ENCODE peak calls at places on chromosomes 1 and 21, in nine cellular contexts. One of them, this sample, is unnamed.

GRCh38 chr1:157659576-157660247 is 40.9 kb downstream of the FCRL3 start:
- DNase-seq in stimulated activated naive CD4-positive, alpha-beta T cell treated with Interleukin-2 at 50 U/mL for 16 hours: no peak
- DNase-seq in left cardiac atrium: no peak
- DNase-seq in astrocyte of the cerebellum: no peak
- DNase-seq in GM03348: no peak
- DNase-seq in ovary: no peak
- DNase-seq in choroid plexus epithelial cell: no peak
- DNase-seq in upper lobe of left lung: no peak
- DNase-seq in NCI-H1694: no peak
- DNase-seq in this sample: no peak

GRCh38 chr1:30872948-30873263 is 35.7 kb downstream of the SDC3 start:
- DNase-seq in stimulated activated naive CD4-positive, alpha-beta T cell treated with Interleukin-2 at 50 U/mL for 16 hours: no peak
- DNase-seq in left cardiac atrium: no peak
- DNase-seq in astrocyte of the cerebellum: no peak
- DNase-seq in GM03348: no peak
- DNase-seq in ovary: no peak
- DNase-seq in choroid plexus epithelial cell: peak
- DNase-seq in upper lobe of left lung: no peak
- DNase-seq in NCI-H1694: no peak
- DNase-seq in this sample: peak

GRCh38 chr1:1539310-1540014 is 962 bp downstream of the TMEM240 start:
- DNase-seq in stimulated activated naive CD4-positive, alpha-beta T cell treated with Interleukin-2 at 50 U/mL for 16 hours: no peak
- DNase-seq in left cardiac atrium: no peak
- DNase-seq in astrocyte of the cerebellum: no peak
- DNase-seq in GM03348: peak
- DNase-seq in ovary: peak
- DNase-seq in choroid plexus epithelial cell: peak
- DNase-seq in upper lobe of left lung: no peak
- DNase-seq in NCI-H1694: no peak
- DNase-seq in this sample: no peak

GRCh38 chr1:226409392-226409791 is 1.5 kb upstream of the PARP1 start:
- DNase-seq in stimulated activated naive CD4-positive, alpha-beta T cell treated with Interleukin-2 at 50 U/mL for 16 hours: no peak
- DNase-seq in left cardiac atrium: no peak
- DNase-seq in astrocyte of the cerebellum: no peak
- DNase-seq in GM03348: no peak
- DNase-seq in ovary: no peak
- DNase-seq in choroid plexus epithelial cell: no peak
- DNase-seq in upper lobe of left lung: peak
- DNase-seq in NCI-H1694: no peak
- DNase-seq in this sample: no peak

GRCh38 chr1:37143818-37144217 is 109.5 kb upstream of the GRIK3 start:
- DNase-seq in stimulated activated naive CD4-positive, alpha-beta T cell treated with Interleukin-2 at 50 U/mL for 16 hours: no peak
- DNase-seq in left cardiac atrium: no peak
- DNase-seq in astrocyte of the cerebellum: no peak
- DNase-seq in GM03348: no peak
- DNase-seq in ovary: no peak
- DNase-seq in choroid plexus epithelial cell: no peak
- DNase-seq in upper lobe of left lung: no peak
- DNase-seq in NCI-H1694: no peak
- DNase-seq in this sample: no peak

GRCh38 chr1:39483276-39483675 is 8.2 kb upstream of the BMP8A start:
- DNase-seq in stimulated activated naive CD4-positive, alpha-beta T cell treated with Interleukin-2 at 50 U/mL for 16 hours: no peak
- DNase-seq in left cardiac atrium: no peak
- DNase-seq in astrocyte of the cerebellum: no peak
- DNase-seq in GM03348: no peak
- DNase-seq in ovary: no peak
- DNase-seq in choroid plexus epithelial cell: no peak
- DNase-seq in upper lobe of left lung: no peak
- DNase-seq in NCI-H1694: no peak
- DNase-seq in this sample: no peak

GRCh38 chr1:32818804-32819541 is 1.5 kb downstream of the S100PBP start:
- DNase-seq in stimulated activated naive CD4-positive, alpha-beta T cell treated with Interleukin-2 at 50 U/mL for 16 hours: no peak
- DNase-seq in left cardiac atrium: no peak
- DNase-seq in astrocyte of the cerebellum: no peak
- DNase-seq in GM03348: no peak
- DNase-seq in ovary: no peak
- DNase-seq in choroid plexus epithelial cell: no peak
- DNase-seq in upper lobe of left lung: no peak
- DNase-seq in NCI-H1694: no peak
- DNase-seq in this sample: peak

GRCh38 chr1:89598450-89599331 is 34.2 kb upstream of the LRRC8C start:
- DNase-seq in stimulated activated naive CD4-positive, alpha-beta T cell treated with Interleukin-2 at 50 U/mL for 16 hours: no peak
- DNase-seq in left cardiac atrium: no peak
- DNase-seq in astrocyte of the cerebellum: peak
- DNase-seq in GM03348: peak
- DNase-seq in ovary: no peak
- DNase-seq in choroid plexus epithelial cell: peak
- DNase-seq in upper lobe of left lung: no peak
- DNase-seq in NCI-H1694: peak
- DNase-seq in this sample: no peak

GRCh38 chr1:107691542-107691941 is 273.4 kb downstream of the VAV3 start:
- DNase-seq in stimulated activated naive CD4-positive, alpha-beta T cell treated with Interleukin-2 at 50 U/mL for 16 hours: no peak
- DNase-seq in left cardiac atrium: no peak
- DNase-seq in astrocyte of the cerebellum: no peak
- DNase-seq in GM03348: no peak
- DNase-seq in ovary: no peak
- DNase-seq in choroid plexus epithelial cell: no peak
- DNase-seq in upper lobe of left lung: no peak
- DNase-seq in NCI-H1694: no peak
- DNase-seq in this sample: no peak

GRCh38 chr1:78136672-78137071 is 90.9 kb downstream of the GIPC2 start:
- DNase-seq in stimulated activated naive CD4-positive, alpha-beta T cell treated with Interleukin-2 at 50 U/mL for 16 hours: no peak
- DNase-seq in left cardiac atrium: no peak
- DNase-seq in astrocyte of the cerebellum: no peak
- DNase-seq in GM03348: no peak
- DNase-seq in ovary: no peak
- DNase-seq in choroid plexus epithelial cell: no peak
- DNase-seq in upper lobe of left lung: no peak
- DNase-seq in NCI-H1694: no peak
- DNase-seq in this sample: no peak

GRCh38 chr21:34933609-34934345 is 115.3 kb downstream of the RUNX1 start:
- DNase-seq in stimulated activated naive CD4-positive, alpha-beta T cell treated with Interleukin-2 at 50 U/mL for 16 hours: peak
- DNase-seq in left cardiac atrium: no peak
- DNase-seq in astrocyte of the cerebellum: no peak
- DNase-seq in GM03348: no peak
- DNase-seq in ovary: no peak
- DNase-seq in choroid plexus epithelial cell: no peak
- DNase-seq in upper lobe of left lung: no peak
- DNase-seq in NCI-H1694: no peak
- DNase-seq in this sample: no peak

GRCh38 chr1:233707153-233707905 is 93.4 kb downstream of the KCNK1 start:
- DNase-seq in stimulated activated naive CD4-positive, alpha-beta T cell treated with Interleukin-2 at 50 U/mL for 16 hours: no peak
- DNase-seq in left cardiac atrium: no peak
- DNase-seq in astrocyte of the cerebellum: no peak
- DNase-seq in GM03348: peak
- DNase-seq in ovary: no peak
- DNase-seq in choroid plexus epithelial cell: no peak
- DNase-seq in upper lobe of left lung: peak
- DNase-seq in NCI-H1694: no peak
- DNase-seq in this sample: no peak

GRCh38 chr1:85109475-85109874 is 61.2 kb upstream of the MCOLN3 start:
- DNase-seq in stimulated activated naive CD4-positive, alpha-beta T cell treated with Interleukin-2 at 50 U/mL for 16 hours: no peak
- DNase-seq in left cardiac atrium: peak
- DNase-seq in astrocyte of the cerebellum: peak
- DNase-seq in GM03348: peak
- DNase-seq in ovary: peak
- DNase-seq in choroid plexus epithelial cell: peak
- DNase-seq in upper lobe of left lung: peak
- DNase-seq in NCI-H1694: peak
- DNase-seq in this sample: no peak

GRCh38 chr1:214255509-214255908 is 25.4 kb upstream of the SMYD2 start:
- DNase-seq in stimulated activated naive CD4-positive, alpha-beta T cell treated with Interleukin-2 at 50 U/mL for 16 hours: no peak
- DNase-seq in left cardiac atrium: no peak
- DNase-seq in astrocyte of the cerebellum: no peak
- DNase-seq in GM03348: no peak
- DNase-seq in ovary: no peak
- DNase-seq in choroid plexus epithelial cell: no peak
- DNase-seq in upper lobe of left lung: no peak
- DNase-seq in NCI-H1694: no peak
- DNase-seq in this sample: no peak

GRCh38 chr1:91925644-91926330 is 23.4 kb upstream of the BRDT start:
- DNase-seq in stimulated activated naive CD4-positive, alpha-beta T cell treated with Interleukin-2 at 50 U/mL for 16 hours: no peak
- DNase-seq in left cardiac atrium: no peak
- DNase-seq in astrocyte of the cerebellum: no peak
- DNase-seq in GM03348: no peak
- DNase-seq in ovary: no peak
- DNase-seq in choroid plexus epithelial cell: no peak
- DNase-seq in upper lobe of left lung: no peak
- DNase-seq in NCI-H1694: no peak
- DNase-seq in this sample: no peak

GRCh38 chr1:233575450-233575849 is 38.5 kb upstream of the KCNK1 start:
- DNase-seq in stimulated activated naive CD4-positive, alpha-beta T cell treated with Interleukin-2 at 50 U/mL for 16 hours: no peak
- DNase-seq in left cardiac atrium: no peak
- DNase-seq in astrocyte of the cerebellum: no peak
- DNase-seq in GM03348: no peak
- DNase-seq in ovary: no peak
- DNase-seq in choroid plexus epithelial cell: no peak
- DNase-seq in upper lobe of left lung: no peak
- DNase-seq in NCI-H1694: no peak
- DNase-seq in this sample: no peak

GRCh38 chr1:12208764-12209494 is 20.9 kb upstream of the VPS13D start:
- DNase-seq in stimulated activated naive CD4-positive, alpha-beta T cell treated with Interleukin-2 at 50 U/mL for 16 hours: peak
- DNase-seq in left cardiac atrium: peak
- DNase-seq in astrocyte of the cerebellum: peak
- DNase-seq in GM03348: peak
- DNase-seq in ovary: peak
- DNase-seq in choroid plexus epithelial cell: peak
- DNase-seq in upper lobe of left lung: peak
- DNase-seq in NCI-H1694: peak
- DNase-seq in this sample: peak

GRCh38 chr1:91891486-91891885 is 5.5 kb upstream of the TGFBR3 start:
- DNase-seq in stimulated activated naive CD4-positive, alpha-beta T cell treated with Interleukin-2 at 50 U/mL for 16 hours: no peak
- DNase-seq in left cardiac atrium: no peak
- DNase-seq in astrocyte of the cerebellum: no peak
- DNase-seq in GM03348: peak
- DNase-seq in ovary: no peak
- DNase-seq in choroid plexus epithelial cell: peak
- DNase-seq in upper lobe of left lung: no peak
- DNase-seq in NCI-H1694: no peak
- DNase-seq in this sample: no peak

GRCh38 chr1:161198877-161199431 is at the start of gene ADAMTS4:
- DNase-seq in stimulated activated naive CD4-positive, alpha-beta T cell treated with Interleukin-2 at 50 U/mL for 16 hours: no peak
- DNase-seq in left cardiac atrium: peak
- DNase-seq in astrocyte of the cerebellum: no peak
- DNase-seq in GM03348: peak
- DNase-seq in ovary: peak
- DNase-seq in choroid plexus epithelial cell: peak
- DNase-seq in upper lobe of left lung: no peak
- DNase-seq in NCI-H1694: peak
- DNase-seq in this sample: no peak

GRCh38 chr1:55285849-55286248 is 70.7 kb upstream of the USP24 start:
- DNase-seq in stimulated activated naive CD4-positive, alpha-beta T cell treated with Interleukin-2 at 50 U/mL for 16 hours: no peak
- DNase-seq in left cardiac atrium: no peak
- DNase-seq in astrocyte of the cerebellum: no peak
- DNase-seq in GM03348: no peak
- DNase-seq in ovary: no peak
- DNase-seq in choroid plexus epithelial cell: no peak
- DNase-seq in upper lobe of left lung: no peak
- DNase-seq in NCI-H1694: no peak
- DNase-seq in this sample: no peak

GRCh38 chr1:25703671-25704637 is 87.4 kb downstream of the MAN1C1 start:
- DNase-seq in stimulated activated naive CD4-positive, alpha-beta T cell treated with Interleukin-2 at 50 U/mL for 16 hours: no peak
- DNase-seq in left cardiac atrium: no peak
- DNase-seq in astrocyte of the cerebellum: no peak
- DNase-seq in GM03348: no peak
- DNase-seq in ovary: no peak
- DNase-seq in choroid plexus epithelial cell: no peak
- DNase-seq in upper lobe of left lung: no peak
- DNase-seq in NCI-H1694: no peak
- DNase-seq in this sample: no peak

GRCh38 chr21:20258542-20258941 is 739.7 kb upstream of the NCAM2 start:
- DNase-seq in stimulated activated naive CD4-positive, alpha-beta T cell treated with Interleukin-2 at 50 U/mL for 16 hours: no peak
- DNase-seq in left cardiac atrium: no peak
- DNase-seq in astrocyte of the cerebellum: no peak
- DNase-seq in GM03348: no peak
- DNase-seq in ovary: no peak
- DNase-seq in choroid plexus epithelial cell: no peak
- DNase-seq in upper lobe of left lung: no peak
- DNase-seq in NCI-H1694: no peak
- DNase-seq in this sample: no peak

GRCh38 chr1:235902638-235903542 is 36.2 kb upstream of the LYST start:
- DNase-seq in stimulated activated naive CD4-positive, alpha-beta T cell treated with Interleukin-2 at 50 U/mL for 16 hours: no peak
- DNase-seq in left cardiac atrium: peak
- DNase-seq in astrocyte of the cerebellum: peak
- DNase-seq in GM03348: peak
- DNase-seq in ovary: no peak
- DNase-seq in choroid plexus epithelial cell: peak
- DNase-seq in upper lobe of left lung: peak
- DNase-seq in NCI-H1694: no peak
- DNase-seq in this sample: no peak

GRCh38 chr1:170126691-170127090 is 19.1 kb upstream of the NTMT2 start:
- DNase-seq in stimulated activated naive CD4-positive, alpha-beta T cell treated with Interleukin-2 at 50 U/mL for 16 hours: no peak
- DNase-seq in left cardiac atrium: no peak
- DNase-seq in astrocyte of the cerebellum: peak
- DNase-seq in GM03348: peak
- DNase-seq in ovary: no peak
- DNase-seq in choroid plexus epithelial cell: peak
- DNase-seq in upper lobe of left lung: no peak
- DNase-seq in NCI-H1694: no peak
- DNase-seq in this sample: no peak

This sample was measured in stimulated activated naive B cell treated with anti-CD40 and anti-IgM and Interleukin-4, amounts not matched to agents 10 μg/mL and 1 μg/mL and 100 μg/mL, for 72 hours.